ENCODE peak calls at places on chromosome 20, in five cellular contexts. N, T, A, D and V are unnamed samples.

GRCh38 chr20:46246527-46246926 is 61.8 kb downstream of the CDH22 start:
- DNase-seq in T (no peak), D (no peak), N (no peak), A (no peak), V (no peak)

GRCh38 chr20:1881240-1881835 is 13.9 kb upstream of the SIRPA start:
- DNase-seq in A (no peak), N (peak), D (no peak), T (no peak), V (no peak)

GRCh38 chr20:63767456-63767855 is 27.9 kb downstream of the SLC2A4RG start:
- DNase-seq in D (no peak), T (no peak), N (no peak), A (no peak), V (no peak)

GRCh38 chr20:25471020-25471419 is 63.5 kb downstream of the GINS1 start:
- DNase-seq in D (no peak), T (no peak), N (no peak), A (no peak), V (no peak)

GRCh38 chr20:32975698-32976674 is 28.2 kb downstream of the SUN5 start:
- DNase-seq in D (no peak), T (no peak), A (peak), N (peak), V (no peak)

GRCh38 chr20:52926505-52926904 is 45.7 kb upstream of the TSHZ2 start:
- DNase-seq in N (no peak), A (no peak), T (no peak), D (no peak), V (peak)

GRCh38 chr20:19463597-19463996 is 251.2 kb downstream of the SLC24A3 start:
- DNase-seq in D (no peak), A (no peak), N (no peak), T (no peak), V (no peak)

GRCh38 chr20:57392512-57393271 is 1.5 kb downstream of the RBM38 start:
- DNase-seq in A (peak), D (no peak), N (peak), T (peak), V (no peak)

GRCh38 chr20:36839150-36839549 is 36.8 kb upstream of the TLDC2 start:
- DNase-seq in T (no peak), A (no peak), N (no peak), D (no peak), V (no peak)

GRCh38 chr20:36344517-36345132 is 38.5 kb downstream of the DLGAP4 start:
- DNase-seq in D (peak), T (peak), N (no peak), A (no peak), V (peak)

GRCh38 chr20:19760371-19760721 is 2.3 kb downstream of the RIN2 start:
- DNase-seq in A (no peak), D (no peak), N (no peak), T (no peak), V (no peak)

GRCh38 chr20:17568972-17569471 is 853 bp upstream of the DSTN start:
- DNase-seq in N (peak), A (peak), T (no peak), D (peak), V (peak)

GRCh38 chr20:63567382-63568169 is 6.5 kb downstream of the HELZ2 start:
- DNase-seq in T (peak), A (peak), N (no peak), D (peak), V (no peak)

GRCh38 chr20:62232764-62233645 is 5.3 kb upstream of the OSBPL2 start:
- DNase-seq in T (no peak), D (no peak), N (peak), A (no peak), V (no peak)

GRCh38 chr20:41214666-41215065 is 77.3 kb downstream of the PLCG1 start:
- DNase-seq in A (no peak), N (no peak), T (no peak), D (no peak), V (no peak)

GRCh38 chr20:41095110-41095969 is 42.0 kb upstream of the PLCG1 start:
- DNase-seq in T (peak), D (peak), A (no peak), N (peak), V (peak)

GRCh38 chr20:60121903-60122302 is 163.7 kb downstream of the CDH26 start:
- DNase-seq in A (no peak), D (no peak), T (no peak), N (no peak), V (no peak)

GRCh38 chr20:62019144-62019805 is 46.4 kb downstream of the TAF4 start:
- DNase-seq in A (no peak), N (no peak), T (no peak), D (no peak), V (no peak)

GRCh38 chr20:13396036-13396435 is 175.0 kb downstream of the ISM1 start:
- DNase-seq in D (no peak), T (no peak), A (no peak), N (no peak), V (no peak)

GRCh38 chr20:35636095-35636494 is 20.5 kb downstream of the SPAG4 start:
- DNase-seq in T (no peak), A (no peak), N (no peak), D (no peak), V (no peak)

GRCh38 chr20:13665709-13666108 is 27.0 kb upstream of the TASP1 start:
- DNase-seq in N (no peak), A (no peak), T (no peak), D (no peak), V (no peak)

DNA sequence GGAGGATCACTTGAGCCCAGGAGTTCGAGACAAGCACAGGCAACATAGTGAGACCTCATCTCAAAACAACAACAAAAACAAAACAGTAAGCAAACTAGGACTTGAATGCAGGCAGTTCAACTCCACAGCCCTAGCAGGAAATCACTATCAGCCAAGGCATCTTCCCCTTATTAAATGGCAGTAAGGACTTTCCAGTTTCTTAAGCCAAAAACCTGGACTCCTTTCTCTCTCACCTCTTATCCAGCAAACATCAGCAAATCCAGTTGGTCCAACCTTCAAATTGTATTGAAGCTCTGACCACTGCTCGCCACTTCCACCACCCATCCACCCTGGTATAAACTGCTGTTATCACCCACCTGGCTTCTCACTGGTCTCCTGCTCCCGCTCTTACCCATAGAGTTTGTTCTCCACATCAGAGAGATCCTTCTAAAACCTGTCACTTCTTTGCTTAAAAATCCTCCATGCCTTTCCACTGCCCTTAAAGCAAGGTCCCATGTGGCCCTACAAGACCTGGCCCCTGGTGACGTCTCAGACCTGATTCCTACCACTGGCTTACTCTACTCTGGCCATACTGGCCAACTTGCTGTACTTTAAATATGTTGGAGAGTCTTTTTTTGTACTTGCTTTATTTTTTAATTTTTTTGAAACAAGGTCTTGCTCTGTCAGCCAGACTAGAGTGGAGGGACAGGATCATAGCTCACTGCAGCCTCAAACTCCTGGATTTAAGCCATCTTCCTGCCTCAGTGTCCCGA is 27.6 kb downstream of the BCL2L1 start:
- DNase-seq in T (no peak), N (no peak), D (no peak), A (no peak), V (no peak)
- H3K27ac ChIP-seq in T (no peak), N (peak), D (peak), A (peak), V (peak)

DNA sequence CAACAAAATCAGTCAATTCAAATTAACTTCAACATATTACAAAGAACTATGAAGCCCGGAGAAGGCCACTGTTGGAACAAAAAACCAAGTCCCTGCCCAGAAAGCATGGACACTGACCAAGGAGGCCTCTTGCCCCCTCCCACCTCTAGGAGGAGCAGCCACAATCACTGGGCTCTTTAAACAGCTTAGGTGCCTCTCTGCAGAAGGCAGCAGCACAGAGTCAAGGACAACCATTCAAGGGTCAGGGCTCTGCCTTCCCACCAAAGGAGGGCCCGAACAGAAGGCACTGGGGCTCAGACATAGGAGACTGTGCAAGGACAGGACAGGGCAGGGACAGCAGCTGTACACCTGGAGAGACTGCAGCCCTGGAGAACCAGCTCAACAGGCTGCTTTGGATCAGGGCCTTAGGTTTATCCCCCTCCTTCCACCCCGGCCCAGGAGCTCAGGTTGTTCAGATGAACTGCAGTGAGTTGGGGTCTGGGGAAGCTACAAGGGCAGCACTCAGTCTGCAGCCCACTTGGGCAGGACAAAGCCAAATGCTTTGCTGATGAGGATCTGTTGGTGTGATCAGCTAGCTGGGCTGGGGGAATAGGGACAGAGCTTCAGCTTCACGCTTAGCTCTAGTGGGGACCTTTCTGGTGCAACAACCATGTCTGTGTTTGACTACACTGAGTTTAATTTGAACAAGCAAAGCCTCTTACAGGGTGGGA is 17.8 kb downstream of the TOMM34 start:
- DNase-seq in T (no peak), A (no peak), N (no peak), D (no peak), V (no peak)
- TF ChIP-seq CTCF in T (no peak), A (no peak), N (no peak), D (no peak), V (no peak)

DNA sequence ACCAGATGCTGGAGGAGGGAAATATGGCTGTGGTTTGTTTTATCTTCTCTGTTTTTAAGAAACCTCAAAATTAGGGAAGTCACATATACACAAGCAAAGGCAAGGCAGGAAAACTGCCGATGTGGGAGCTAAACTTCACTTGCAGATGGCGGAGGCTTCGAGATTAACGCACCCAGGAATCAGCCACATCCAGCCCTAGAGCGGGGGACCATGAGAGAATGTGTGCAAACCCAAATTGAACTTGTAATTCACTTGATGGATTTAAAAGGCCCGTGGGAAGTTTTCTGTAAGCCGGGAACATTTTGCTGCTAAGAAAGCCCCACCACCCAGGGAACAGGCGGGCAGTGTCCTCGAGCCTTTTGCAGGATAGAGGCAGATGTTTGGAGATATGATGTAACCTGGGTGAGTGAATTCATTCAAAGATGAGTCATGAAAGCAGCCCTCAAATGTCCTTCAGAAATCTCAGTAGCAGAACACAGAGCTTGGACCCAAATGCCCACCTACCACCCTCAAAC is 39.9 kb downstream of the PREX1 start:
- DNase-seq in N (no peak), D (peak), T (no peak), A (peak), V (peak)
- H3K27ac ChIP-seq in N (no peak), D (no peak), T (no peak), A (no peak), V (no peak)

DNA sequence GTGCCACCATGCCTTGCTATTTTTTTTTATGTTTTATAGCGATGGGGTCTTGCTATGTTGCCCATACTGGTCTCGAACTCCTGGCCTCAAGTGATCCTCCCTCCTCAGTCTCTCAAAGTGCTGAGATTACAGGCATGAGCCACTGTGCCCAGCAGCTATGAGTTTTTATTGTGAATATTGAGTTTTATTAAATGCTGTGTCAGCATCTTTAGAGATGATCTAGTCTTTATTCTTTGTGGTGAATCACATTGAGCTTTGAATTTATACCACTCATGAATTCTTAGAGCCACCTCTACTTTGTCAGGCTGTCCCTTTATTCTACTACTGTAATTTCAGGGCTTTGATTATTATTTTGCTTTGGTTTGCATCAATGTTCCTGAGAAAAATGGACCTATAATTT is 428.3 kb downstream of the BTBD3 start:
- DNase-seq in D (no peak), T (no peak), A (no peak), N (no peak), V (no peak)
- TF ChIP-seq CTCF in D (no peak), T (no peak), A (no peak), N (no peak), V (no peak)

DNA sequence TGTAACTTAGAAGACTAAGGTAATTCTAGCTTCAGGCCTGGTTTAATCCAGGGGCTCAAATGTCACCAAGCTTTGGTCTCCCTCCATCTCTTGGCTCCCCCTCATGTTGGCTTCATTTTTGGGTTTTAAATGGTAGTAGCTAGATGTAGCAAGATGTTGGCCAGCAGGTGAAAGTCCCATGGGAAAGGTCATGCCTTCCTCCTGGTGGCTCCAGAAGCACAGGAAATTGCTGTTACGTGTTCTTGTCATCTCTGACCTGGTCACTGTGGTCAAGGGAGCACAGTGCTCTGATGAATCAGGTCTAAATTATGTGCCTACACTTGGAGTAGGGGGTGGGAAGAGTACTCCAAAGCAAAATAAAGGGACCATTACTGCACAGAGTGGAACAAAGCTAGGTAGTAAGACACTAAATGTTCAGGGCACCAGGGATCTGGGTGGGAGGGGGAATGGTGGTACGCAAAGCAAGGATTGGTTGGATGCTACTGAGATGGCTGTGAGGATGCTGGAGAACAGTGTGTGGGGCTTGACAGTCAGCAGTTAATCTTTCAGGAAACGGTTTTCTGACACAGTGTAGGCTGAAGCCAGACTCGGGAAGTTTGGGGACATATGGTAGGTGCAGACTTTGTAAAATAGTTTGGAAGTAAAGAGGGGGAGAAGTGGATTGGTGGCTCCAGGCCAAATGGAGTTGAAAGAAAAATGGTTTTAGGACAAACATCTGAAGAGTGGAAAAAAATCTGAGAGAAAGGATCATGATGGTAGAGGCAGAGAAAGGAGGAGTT is 30.1 kb downstream of the CDS2 start:
- DNase-seq in N (no peak), T (no peak), D (no peak), A (no peak), V (no peak)
- H3K27ac ChIP-seq in N (peak), T (no peak), D (no peak), A (no peak), V (no peak)

DNA sequence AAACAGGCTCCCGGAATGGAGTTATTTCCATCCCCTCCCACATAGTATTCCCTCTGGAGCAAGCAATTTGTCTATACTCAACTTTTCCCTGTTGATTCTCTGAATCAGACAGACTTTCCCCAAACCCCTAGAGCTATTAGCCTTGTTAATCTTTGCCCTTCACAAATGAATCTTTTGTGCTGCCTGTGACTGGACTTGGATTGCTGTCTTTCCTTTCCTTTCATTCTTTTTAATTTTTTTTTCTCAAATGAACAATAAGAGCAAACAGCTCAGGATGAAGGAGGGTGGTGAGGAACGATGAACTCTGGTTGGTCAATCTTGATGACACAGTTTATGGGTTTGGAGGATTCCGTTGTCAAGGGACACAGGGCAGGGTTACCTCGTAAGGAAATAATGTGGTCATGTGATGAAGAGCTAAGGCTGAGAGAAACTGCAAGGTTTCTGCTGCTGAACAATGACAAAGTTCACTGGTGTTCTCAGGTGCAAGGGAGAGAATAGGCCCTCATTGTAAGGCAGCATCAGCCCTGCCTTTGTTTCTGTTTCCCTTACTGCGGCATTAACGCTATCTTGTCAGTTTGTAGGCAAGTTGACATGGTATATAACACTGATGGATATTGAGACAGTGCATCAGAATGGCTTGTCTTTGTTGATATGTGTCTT is 275.0 kb upstream of the BMP2 start:
- DNase-seq in T (no peak), N (no peak), A (no peak), D (no peak), V (peak)
- TF ChIP-seq CTCF in T (no peak), N (no peak), A (no peak), D (no peak), V (no peak)

GRCh38 chr20:50196896-50197295 is 6.3 kb downstream of the CEBPB start:
- DNase-seq in A (no peak), T (no peak), N (no peak), D (no peak), V (no peak)
- H3K27ac ChIP-seq in A (no peak), T (no peak), N (no peak), D (no peak), V (peak)

DNA sequence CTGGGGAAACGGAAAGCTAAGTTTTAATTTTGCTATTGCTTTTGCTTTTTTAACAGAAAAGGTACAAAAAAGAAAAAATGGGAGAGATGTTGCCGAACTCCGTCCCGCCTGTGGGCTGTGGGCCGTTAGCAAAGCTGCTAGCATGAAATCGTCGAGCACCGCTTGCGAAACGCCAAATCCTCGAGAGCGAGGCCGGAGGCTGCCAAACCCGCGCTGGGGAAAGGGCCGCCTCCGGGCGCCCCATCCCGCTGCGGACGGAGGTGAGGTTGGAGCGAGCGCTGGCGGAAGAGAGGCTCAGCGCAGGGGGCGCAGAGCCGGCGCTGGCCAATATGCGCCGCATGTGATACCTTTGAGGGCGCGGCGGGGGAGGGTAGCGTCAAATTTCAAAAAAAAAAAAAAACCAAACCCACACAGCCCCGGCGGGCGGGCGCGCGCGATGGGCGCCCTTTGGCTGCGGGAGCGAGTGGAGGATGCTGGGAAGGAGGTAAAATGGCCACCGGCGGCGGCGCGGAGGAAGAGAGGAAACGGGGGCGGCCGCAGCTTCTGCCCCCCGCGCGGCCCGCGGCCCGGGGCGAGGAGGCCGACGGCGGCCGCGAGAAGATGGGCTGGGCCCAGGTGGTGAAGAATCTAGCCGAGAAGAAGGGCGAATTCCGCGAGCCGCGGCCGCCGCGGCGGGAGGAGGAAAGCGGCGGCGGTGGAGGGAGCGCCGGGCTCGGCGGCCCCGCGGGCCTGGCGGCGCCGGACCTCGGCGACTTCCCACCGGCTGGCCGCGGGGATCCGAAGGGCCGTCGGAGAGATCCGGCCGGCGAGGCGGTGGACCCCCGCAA is at the start of gene ZCCHC3:
- DNase-seq in A (peak), N (peak), T (peak), D (peak), V (peak)
- TF ChIP-seq CTCF in A (peak), N (peak), T (no peak), D (peak), V (no peak)